ENCODE peak calls at places on chromosomes 5 and 9, in eight cellular contexts. F is Peyer's patch; R is CD8-positive, alpha-beta memory T cell; S is HFF-Myc; U is effector memory CD4-positive, alpha-beta T cell; Z is mammary epithelial cell; B is right atrium auricular region; W is cardiac fibroblast. X is an unnamed sample.

GRCh38 chr5:50415912-50416311 is 25.2 kb downstream of the EMB start:
- DNase-seq in F (no peak), R (peak; percentile 51), S (no peak), U (no peak), Z (no peak), B (no peak), W (no peak), X (no peak)

GRCh38 chr5:20276061-20276958 is 288.3 kb upstream of the CDH18 start:
- DNase-seq in F (no peak), R (no peak), S (no peak), U (no peak), Z (peak; percentile 93), B (no peak), W (peak; percentile 70), X (no peak)

GRCh38 chr9:135687216-135687615 is 12.1 kb downstream of the SOHLH1 start:
- DNase-seq in F (no peak), R (no peak), S (no peak), U (no peak), Z (no peak), B (no peak), W (no peak), X (no peak)

GRCh38 chr5:145919413-145919812 is 17.0 kb upstream of the SH3RF2 start:
- DNase-seq in F (no peak), R (no peak), S (no peak), U (no peak), Z (no peak), B (no peak), W (no peak), X (no peak)

GRCh38 chr5:161380550-161380949 is 166.0 kb downstream of the GABRB2 start:
- DNase-seq in F (no peak), R (no peak), S (no peak), U (no peak), Z (no peak), B (no peak), W (no peak), X (no peak)

GRCh38 chr5:1655496-1656270 is 131.9 kb upstream of the LPCAT1 start:
- DNase-seq in F (no peak), R (no peak), S (no peak), U (no peak), Z (no peak), B (peak; percentile 42), W (no peak), X (no peak)

GRCh38 chr5:6291961-6292360 is 86.4 kb downstream of the MED10 start:
- DNase-seq in F (no peak), R (no peak), S (no peak), U (no peak), Z (peak; percentile 2), B (no peak), W (peak; percentile 2), X (no peak)

GRCh38 chr9:4084440-4084818 is 215.4 kb downstream of the GLIS3 start:
- DNase-seq in F (no peak), R (no peak), S (no peak), U (no peak), Z (no peak), B (no peak), W (peak; percentile 92), X (no peak)

GRCh38 chr9:117485176-117485575 is 70.3 kb upstream of the ASTN2 start:
- DNase-seq in F (no peak), R (no peak), S (no peak), U (no peak), Z (peak; percentile 36), B (no peak), W (no peak), X (no peak)

GRCh38 chr5:14628346-14628745 is 36.2 kb upstream of the OTULIN start:
- DNase-seq in F (no peak), R (peak; percentile 10), S (peak; percentile 35), U (no peak), Z (peak; percentile 40), B (no peak), W (peak; percentile 69), X (no peak)

GRCh38 chr5:80217667-80218066 is 38.2 kb downstream of the SERINC5 start:
- DNase-seq in F (no peak), R (no peak), S (no peak), U (no peak), Z (no peak), B (no peak), W (no peak), X (no peak)

GRCh38 chr9:135906291-135907005 is 898 bp downstream of the CAMSAP1 start:
- DNase-seq in F (no peak), R (peak; percentile 12), S (no peak), U (no peak), Z (peak; percentile 63), B (no peak), W (peak; percentile 55), X (no peak)

GRCh38 chr9:137463931-137464290 is 4.8 kb upstream of the NSMF start:
- DNase-seq in F (peak; percentile 41), R (no peak), S (no peak), U (no peak), Z (no peak), B (no peak), W (no peak), X (no peak)

GRCh38 chr5:112419050-112419595 is at the start of gene EPB41L4A:
- DNase-seq in F (peak; percentile 63), R (no peak), S (no peak), U (no peak), Z (peak; percentile 46), B (no peak), W (peak; percentile 38), X (no peak)

GRCh38 chr5:67815455-67816391 is 399.8 kb upstream of the PIK3R1 start:
- DNase-seq in F (no peak), R (no peak), S (no peak), U (no peak), Z (peak; percentile 78), B (peak; percentile 69), W (peak; percentile 15), X (no peak)

DNA sequence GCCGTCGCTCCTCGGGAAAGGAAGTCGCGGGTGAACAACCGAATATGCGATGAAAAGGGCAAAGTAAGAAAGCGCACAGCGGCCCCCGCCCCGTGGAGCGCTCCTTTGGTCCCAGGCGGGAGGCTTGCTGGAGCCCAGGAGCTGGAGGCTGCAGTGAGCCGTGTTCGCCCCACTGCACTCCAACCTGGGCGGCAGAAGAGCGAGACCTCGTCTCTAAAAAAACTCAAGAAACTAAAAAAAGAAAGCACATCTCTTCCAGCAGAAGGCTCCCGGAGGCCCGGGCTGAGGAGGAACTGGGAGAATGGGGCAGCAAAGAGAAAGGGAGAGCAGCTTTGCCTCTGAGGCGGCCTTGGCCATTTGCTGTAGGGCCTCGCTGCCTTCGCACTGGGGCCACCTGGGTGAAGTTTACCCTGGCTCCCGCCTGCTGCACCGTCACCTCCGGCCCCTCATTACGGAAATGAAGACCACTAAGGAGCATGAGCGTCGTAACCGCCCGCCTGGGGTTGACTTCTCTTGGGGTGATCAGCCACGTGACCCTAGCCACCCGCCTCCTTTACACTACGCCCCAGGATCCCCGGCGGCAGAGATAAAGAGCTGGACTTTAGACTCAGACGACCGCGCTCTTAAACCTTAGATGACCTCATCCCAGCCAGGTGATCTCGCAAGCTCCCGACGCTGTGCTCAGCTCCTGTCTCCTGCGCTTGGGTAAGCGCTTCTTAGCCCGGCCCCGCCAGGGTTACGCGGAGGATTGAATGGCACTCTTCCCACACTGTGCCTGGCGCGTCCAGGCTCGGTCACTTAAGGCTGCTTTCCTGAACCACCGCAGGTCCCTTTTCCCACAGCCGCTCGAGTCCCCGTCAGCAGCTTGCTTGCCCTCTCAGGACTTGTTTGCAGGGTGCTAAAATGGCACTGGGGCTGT is 108.1 kb upstream of the LARP1 start:
- DNase-seq in F (peak; percentile 88), R (peak; percentile 21), S (no peak), U (no peak), Z (peak; percentile 17), B (peak; percentile 63), W (peak; percentile 39), X (no peak)
- H3K4me3 ChIP-seq in F (peak overlapping the region; percentile 31), R (peak overlapping the region; percentile 58), S (no peak overlapping the region), U (peak overlapping the region; percentile 28), Z (no peak overlapping the region), B (peak overlapping the region; percentile 34), W (peak overlapping the region; percentile 3), X (peak overlapping the region; percentile 61)

GRCh38 chr9:119951090-119951489 is 581.9 kb upstream of the BRINP1 start:
- DNase-seq in F (no peak), R (no peak), S (no peak), U (no peak), Z (no peak), B (no peak), W (peak; percentile 34), X (no peak)
- H3K4me3 ChIP-seq in F (no peak overlapping the region), R (no peak overlapping the region), S (no peak overlapping the region), U (no peak overlapping the region), Z (no peak overlapping the region), B (no peak overlapping the region), W (no peak overlapping the region), X (no peak overlapping the region)

GRCh38 chr5:174590820-174591219 is 133.6 kb upstream of the MSX2 start:
- DNase-seq in F (no peak), R (no peak), S (no peak), U (no peak), Z (no peak), B (no peak), W (no peak), X (no peak)

GRCh38 chr5:174589011-174589410 is 135.4 kb upstream of the MSX2 start:
- DNase-seq in F (no peak), R (no peak), S (no peak), U (no peak), Z (no peak), B (no peak), W (no peak), X (no peak)

GRCh38 chr5:174585472-174585871 is 138.9 kb upstream of the MSX2 start:
- DNase-seq in F (no peak), R (no peak), S (no peak), U (no peak), Z (no peak), B (no peak), W (no peak), X (no peak)

DNA sequence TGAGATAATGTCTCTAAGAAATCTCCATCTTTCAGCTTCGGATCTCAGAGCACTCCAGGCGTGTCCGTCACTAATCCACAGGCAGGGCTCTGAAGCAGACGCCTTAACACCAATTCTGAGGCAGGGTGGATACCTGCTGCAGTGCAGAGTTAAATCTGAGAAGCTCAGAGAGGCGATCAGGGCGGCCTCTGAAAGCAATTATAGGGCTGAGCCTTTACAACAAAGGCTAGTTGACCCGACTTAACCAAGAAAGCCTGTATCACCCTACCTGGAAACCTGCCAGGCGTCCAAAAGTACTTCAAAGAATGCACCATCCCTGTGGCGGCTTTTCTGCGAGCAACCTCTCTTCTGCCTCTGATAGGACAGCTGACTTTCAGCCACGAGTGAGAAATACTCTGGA is 134.8 kb upstream of the MSX2 start:
- DNase-seq in F (no peak), R (no peak), S (no peak), U (no peak), Z (no peak), B (no peak), W (no peak), X (no peak)
- H3K4me3 ChIP-seq in F (no peak overlapping the region), R (no peak overlapping the region), S (no peak overlapping the region), U (no peak overlapping the region), Z (no peak overlapping the region), B (no peak overlapping the region), W (no peak overlapping the region), X (no peak overlapping the region)

DNA sequence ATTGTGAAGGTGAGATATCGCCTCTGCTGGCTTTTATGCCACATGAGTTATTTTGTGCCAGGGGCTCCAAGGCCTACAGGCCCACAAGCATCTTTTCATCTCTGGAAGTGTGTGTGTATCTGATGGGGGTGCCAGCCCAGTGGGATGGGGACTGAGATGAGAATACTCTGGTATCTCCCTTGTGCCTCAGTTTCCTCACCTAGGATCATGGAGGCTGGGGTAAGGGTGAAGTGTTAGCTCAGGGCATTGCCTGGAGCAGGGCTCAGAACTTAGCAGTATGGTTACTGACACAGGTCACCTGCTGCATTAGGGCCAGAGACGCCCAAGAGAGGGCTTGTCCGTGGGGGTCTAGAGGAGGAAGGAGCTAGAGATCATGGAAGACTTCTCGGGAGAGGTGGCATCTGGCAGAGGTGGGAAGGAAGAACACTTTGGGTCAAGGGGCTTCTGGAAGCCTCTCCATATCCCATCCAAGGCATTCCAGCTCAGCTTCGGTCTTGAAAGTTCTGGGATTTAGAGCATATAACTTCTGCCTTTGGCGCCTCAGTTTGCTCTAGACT is 755 bp upstream of the WNK2 start:
- DNase-seq in F (no peak), R (no peak), S (no peak), U (no peak), Z (no peak), B (no peak), W (no peak), X (no peak)
- H3K4me3 ChIP-seq in F (no peak overlapping the region), R (peak overlapping the region; percentile 42), S (no peak overlapping the region), U (peak overlapping the region; percentile 53), Z (no peak overlapping the region), B (peak overlapping the region; percentile 63), W (no peak overlapping the region), X (peak overlapping the region; percentile 59)

X was measured in ascending aorta.